ENCODE peak calls at places on chromosomes 6 and 20, in eight cellular contexts. M is ELF-1; F is activated T-cell treated with anti-CD3 and anti-CD28 coated beads for 48 hours; Z is left ventricle myocardium inferior; D is stimulated activated CD4-positive, alpha-beta T cell treated with anti-CD3 and anti-CD28 coated beads, Interleukin-1b, Interleukin-23, amount 100 ng/mL, for 24 hours; G is heart right ventricle; C is dorsolateral prefrontal cortex; X is cardiac fibroblast. H is an unnamed sample.

GRCh38 chr20:57397693-57398108 is 6.5 kb downstream of the RBM38 start:
- DNase-seq in M (no peak), F (no peak), Z (peak; percentile 12), D (no peak), G (no peak), C (no peak), X (no peak), H (peak; percentile 53)

GRCh38 chr6:118581489-118581959 is 33.4 kb downstream of the PLN start:
- DNase-seq in M (no peak), F (no peak), Z (no peak), D (no peak), G (no peak), C (no peak), X (peak; percentile 76), H (no peak)

GRCh38 chr6:31920803-31921202 is 6.7 kb upstream of the C2 start:
- DNase-seq in M (no peak), F (no peak), Z (no peak), D (no peak), G (no peak), C (no peak), X (peak; percentile 32), H (no peak)

GRCh38 chr6:130945401-130945919 is 117.6 kb downstream of the EPB41L2 start:
- DNase-seq in M (no peak), F (no peak), Z (no peak), D (no peak), G (no peak), C (no peak), X (peak; percentile 71), H (no peak)

GRCh38 chr20:11965602-11966001 is 47.9 kb downstream of the BTBD3 start:
- DNase-seq in M (no peak), F (no peak), Z (no peak), D (no peak), G (no peak), C (no peak), X (no peak), H (no peak)

GRCh38 chr6:12477616-12478015 is 187.5 kb downstream of the EDN1 start:
- DNase-seq in M (no peak), F (no peak), Z (no peak), D (no peak), G (no peak), C (no peak), X (no peak), H (no peak)

GRCh38 chr6:142297996-142298753 is 3.6 kb upstream of the ADGRG6 start:
- DNase-seq in M (no peak), F (no peak), Z (no peak), D (no peak), G (no peak), C (no peak), X (peak; percentile 78), H (no peak)

GRCh38 chr20:2089447-2089846 is 12.2 kb upstream of the STK35 start:
- DNase-seq in M (no peak), F (no peak), Z (no peak), D (no peak), G (no peak), C (no peak), X (no peak), H (no peak)

GRCh38 chr20:64100566-64100888 is 6.8 kb downstream of the NPBWR2 start:
- DNase-seq in M (no peak), F (no peak), Z (no peak), D (no peak), G (no peak), C (no peak), X (no peak), H (no peak)

GRCh38 chr6:3280091-3280490 is 21.3 kb downstream of the PSMG4 start:
- DNase-seq in M (no peak), F (no peak), Z (no peak), D (no peak), G (no peak), C (no peak), X (no peak), H (peak; percentile 24)

GRCh38 chr6:167676000-167676665 is 150.6 kb upstream of the AFDN start:
- DNase-seq in M (peak; percentile 57), F (no peak), Z (peak; percentile 53), D (no peak), G (peak; percentile 71), C (no peak), X (peak; percentile 86), H (peak; percentile 83)

GRCh38 chr20:37907330-37907676 is 4.4 kb downstream of the VSTM2L start:
- DNase-seq in M (no peak), F (no peak), Z (no peak), D (no peak), G (no peak), C (no peak), X (no peak), H (no peak)

GRCh38 chr20:51206032-51206662 is 183.2 kb upstream of the KCNG1 start:
- DNase-seq in M (no peak), F (no peak), Z (no peak), D (no peak), G (no peak), C (no peak), X (no peak), H (no peak)

GRCh38 chr20:433300-433975 is 25.3 kb downstream of the RBCK1 start:
- DNase-seq in M (no peak), F (peak; percentile 54), Z (no peak), D (peak; percentile 71), G (no peak), C (no peak), X (no peak), H (no peak)

GRCh38 chr20:47150403-47151152 is 205.9 kb downstream of the ZMYND8 start:
- DNase-seq in M (peak; percentile 97), F (peak; percentile 4), Z (peak; percentile 46), D (no peak), G (peak; percentile 50), C (no peak), X (peak; percentile 85), H (peak; percentile 64)

GRCh38 chr6:1986454-1987243 is 258.8 kb downstream of the GMDS start:
- DNase-seq in M (no peak), F (no peak), Z (no peak), D (no peak), G (no peak), C (no peak), X (peak; percentile 13), H (no peak)

GRCh38 chr6:141532211-141532610 is 600.5 kb upstream of the GJE1 start:
- DNase-seq in M (no peak), F (no peak), Z (no peak), D (no peak), G (no peak), C (no peak), X (no peak), H (no peak)

GRCh38 chr20:23155141-23155590 is 69.0 kb upstream of the CD93 start:
- DNase-seq in M (no peak), F (no peak), Z (no peak), D (no peak), G (no peak), C (no peak), X (no peak), H (no peak)

GRCh38 chr20:36045373-36045714 is 77.0 kb downstream of the CNBD2 start:
- DNase-seq in M (no peak), F (no peak), Z (no peak), D (no peak), G (no peak), C (no peak), X (no peak), H (no peak)

GRCh38 chr6:84018453-84019061 is 15.0 kb upstream of the MRAP2 start:
- DNase-seq in M (peak; percentile 6), F (no peak), Z (no peak), D (no peak), G (no peak), C (no peak), X (no peak), H (no peak)

GRCh38 chr6:90155114-90155513 is 141.5 kb downstream of the BACH2 start:
- DNase-seq in M (no peak), F (no peak), Z (no peak), D (no peak), G (no peak), C (no peak), X (no peak), H (no peak)

GRCh38 chr6:130602151-130602770 is 224.9 kb upstream of the SMLR1 start:
- DNase-seq in M (no peak), F (no peak), Z (no peak), D (no peak), G (no peak), C (no peak), X (peak; percentile 74), H (no peak)

GRCh38 chr20:62837091-62837490 is 20.2 kb downstream of the COL9A3 start:
- DNase-seq in M (no peak), F (no peak), Z (no peak), D (no peak), G (no peak), C (no peak), X (no peak), H (peak; percentile 6)

GRCh38 chr6:158086706-158087518 is 81.2 kb downstream of the SERAC1 start:
- DNase-seq in M (no peak), F (no peak), Z (peak; percentile 37), D (no peak), G (peak; percentile 39), C (no peak), X (no peak), H (peak; percentile 44)

GRCh38 chr6:72032056-72032455 is 145.7 kb downstream of the RIMS1 start:
- DNase-seq in M (no peak), F (no peak), Z (no peak), D (no peak), G (no peak), C (no peak), X (no peak), H (no peak)

GRCh38 chr6:47595785-47596184 is 102.6 kb upstream of the ADGRF4 start:
- DNase-seq in M (peak; percentile 28), F (no peak), Z (no peak), D (no peak), G (no peak), C (no peak), X (no peak), H (peak; percentile 63)

GRCh38 chr6:31495580-31495979 is 2.4 kb upstream of the MICB start:
- DNase-seq in M (peak; percentile 31), F (no peak), Z (no peak), D (no peak), G (no peak), C (no peak), X (peak; percentile 52), H (no peak)

GRCh38 chr6:31734703-31735500 is 1.4 kb downstream of the CLIC1 start:
- DNase-seq in M (peak; percentile 75), F (no peak), Z (peak; percentile 38), D (peak; percentile 46), G (peak; percentile 79), C (no peak), X (peak; percentile 62), H (peak; percentile 76)

GRCh38 chr6:76043690-76044089 is 28.8 kb downstream of the IMPG1 start:
- DNase-seq in M (peak; percentile 11), F (no peak), Z (no peak), D (no peak), G (no peak), C (no peak), X (no peak), H (no peak)

GRCh38 chr20:20505554-20505953 is 137.7 kb downstream of the INSM1 start:
- DNase-seq in M (no peak), F (no peak), Z (no peak), D (no peak), G (no peak), C (no peak), X (no peak), H (no peak)

GRCh38 chr6:158939255-158940170 is 60.5 kb downstream of the RSPH3 start:
- DNase-seq in M (peak; percentile 74), F (no peak), Z (no peak), D (no peak), G (no peak), C (no peak), X (no peak), H (peak; percentile 57)

GRCh38 chr20:48129319-48129973 is 344.2 kb upstream of the SULF2 start:
- DNase-seq in M (peak; percentile 14), F (no peak), Z (no peak), D (no peak), G (no peak), C (no peak), X (peak; percentile 76), H (no peak)

GRCh38 chr6:162726997-162727346 is 594 bp downstream of the PRKN start:
- DNase-seq in M (no peak), F (no peak), Z (no peak), D (no peak), G (no peak), C (no peak), X (peak; percentile 8), H (no peak)

GRCh38 chr6:32982084-32982701 is 13.8 kb downstream of the BRD2 start:
- DNase-seq in M (no peak), F (no peak), Z (no peak), D (no peak), G (no peak), C (no peak), X (no peak), H (no peak)